ENCODE peak calls at places on chromosomes 5 and 9, in six cellular contexts. G is suprapubic skin, L is HepG2, O is ovary, T is K562, V is SK-N-SH. K is an unnamed sample.
A peak's percentile ranks its signal among the peaks of the same experiment; 100 is the strongest.

GRCh38 chr9:117247271-117247670 is 167.6 kb downstream of the ASTN2 start:
- DNase-seq in O (no peak), L (peak; percentile 2), T (no peak), V (peak; percentile 38), G (no peak), K (no peak)

GRCh38 chr5:168446987-168447386 is 39.3 kb upstream of the RARS1 start:
- DNase-seq in O (no peak), L (no peak), G (no peak), T (no peak), V (no peak), K (no peak)

GRCh38 chr5:75603421-75603820 is 7.8 kb upstream of the ANKDD1B start:
- DNase-seq in O (no peak), L (no peak), T (no peak), G (no peak), V (no peak), K (no peak)

GRCh38 chr5:109656829-109657228 is 32.9 kb upstream of the MAN2A1 start:
- DNase-seq in T (peak; percentile 36), O (no peak), L (no peak), V (no peak), G (no peak), K (peak; percentile 70)

GRCh38 chr5:171363846-171364245 is 23.8 kb upstream of the NPM1 start:
- DNase-seq in G (no peak), O (no peak), V (no peak), L (no peak), T (no peak), K (no peak)

GRCh38 chr9:115880221-115880620 is 273.4 kb upstream of the PAPPA start:
- DNase-seq in O (no peak), G (no peak), V (no peak), L (no peak), T (no peak), K (no peak)

GRCh38 chr5:100004969-100005368 is 530.2 kb upstream of the FAM174A start:
- DNase-seq in O (no peak), L (no peak), V (no peak), T (no peak), G (no peak), K (no peak)

GRCh38 chr5:132224721-132225120 is 2.9 kb downstream of the P4HA2 start:
- DNase-seq in T (no peak), G (peak; percentile 55), L (no peak), V (no peak), O (no peak), K (no peak)

GRCh38 chr5:108345541-108346171 is 36.2 kb downstream of the FBXL17 start:
- DNase-seq in L (peak; percentile 43), G (no peak), T (peak; percentile 9), O (no peak), V (peak; percentile 12), K (no peak)

GRCh38 chr9:131773911-131774379 is 34.1 kb upstream of the RAPGEF1 start:
- DNase-seq in T (peak; percentile 66), V (no peak), G (no peak), O (peak; percentile 42), L (peak; percentile 41), K (no peak)

GRCh38 chr9:70409280-70409679 is 5.2 kb downstream of the KLF9 start:
- DNase-seq in G (peak; percentile 38), T (no peak), V (no peak), O (no peak), L (no peak), K (no peak)

GRCh38 chr9:70408393-70409040 is 5.9 kb downstream of the KLF9 start:
- DNase-seq in L (no peak), T (no peak), V (no peak), G (peak; percentile 53), O (no peak), K (no peak)

GRCh38 chr9:70406446-70406862 is 8.0 kb downstream of the KLF9 start:
- DNase-seq in O (no peak), G (peak; percentile 48), T (no peak), L (no peak), V (no peak), K (no peak)

GRCh38 chr9:70405808-70406445 is 8.5 kb downstream of the KLF9 start:
- DNase-seq in L (no peak), G (no peak), O (no peak), V (no peak), T (no peak), K (no peak)

GRCh38 chr9:70407081-70407503 is 7.4 kb downstream of the KLF9 start:
- DNase-seq in L (no peak), T (no peak), G (no peak), V (no peak), O (no peak), K (no peak)
- H3K4me1 ChIP-seq in L (peaks cover 56% of the 10 kb centered on the region), T (peaks cover 8% of the 10 kb centered on the region), G (peaks cover 75% of the 10 kb centered on the region), V (peaks cover 37% of the 10 kb centered on the region), O (peaks cover 41% of the 10 kb centered on the region), K (peaks cover 58% of the 10 kb centered on the region)

DNA sequence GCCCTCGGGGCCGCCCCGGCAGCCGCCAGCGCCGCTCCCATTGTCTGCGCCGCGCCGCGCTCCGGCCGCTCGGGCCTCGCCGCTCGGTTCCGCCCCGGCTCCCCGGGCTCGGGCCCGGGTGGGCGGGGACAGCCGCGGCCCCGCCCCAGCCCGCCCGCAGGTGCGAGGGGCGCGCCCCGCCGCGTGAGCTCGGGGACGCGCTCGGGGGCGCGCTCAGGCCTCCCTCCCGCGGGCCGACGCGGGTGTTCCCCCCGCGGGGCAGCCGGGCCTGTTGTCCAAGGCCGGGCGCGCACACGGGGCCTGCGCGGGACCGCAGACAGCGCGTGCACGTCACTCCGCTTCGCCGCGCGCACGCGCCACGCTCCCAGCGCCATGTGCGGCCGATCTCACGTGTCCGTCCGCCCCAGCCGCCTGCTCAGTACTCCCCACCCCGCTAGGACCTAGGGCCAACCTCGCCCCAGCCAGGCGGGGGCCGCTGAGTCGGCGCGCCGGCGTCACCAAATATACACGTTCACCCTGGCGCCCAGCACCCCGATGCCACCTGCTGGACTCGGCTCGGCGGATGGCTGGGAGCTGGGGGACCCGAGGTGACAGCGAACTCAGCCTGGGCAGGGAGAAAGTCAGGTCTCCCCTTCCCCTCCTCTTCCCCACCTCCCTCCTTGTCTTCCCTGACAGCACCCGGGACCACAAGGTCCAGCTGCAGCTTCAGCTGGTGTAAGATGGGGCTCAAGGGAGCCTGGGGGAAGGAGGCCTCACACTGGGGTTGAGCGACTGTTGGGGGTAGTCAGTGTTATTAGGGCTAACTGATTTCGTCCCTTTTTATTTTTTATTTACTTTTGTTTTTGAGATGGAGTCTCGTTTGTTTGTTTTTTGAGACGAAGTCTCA is 14.3 kb downstream of the GBGT1 start:
- DNase-seq in V (peak; percentile 98), T (peak; percentile 98), L (peak; percentile 82), G (peak; percentile 93), O (peak; percentile 94), K (peak; percentile 80)
- TF ChIP-seq EP300 in V (no peak), T (no peak), L (no peak), G (no peak), O (no peak), K (peak; percentile 24)

GRCh38 chr9:127131871-127132270 is 9.4 kb upstream of the ANGPTL2 start:
- DNase-seq in O (peak; percentile 30), V (no peak), L (no peak), G (peak; percentile 62), T (no peak), K (no peak)
- H3K4me1 ChIP-seq in O (peaks cover 12% of the 10 kb centered on the region), V (peaks cover 14% of the 10 kb centered on the region), L (peaks cover 49% of the 10 kb centered on the region), G (peaks cover 65% of the 10 kb centered on the region), T (peaks cover 9% of the 10 kb centered on the region), K (peaks cover 75% of the 10 kb centered on the region)

GRCh38 chr5:57836331-57836730 is 353.7 kb upstream of the ACTBL2 start:
- DNase-seq in L (no peak), V (no peak), T (no peak), O (no peak), G (no peak), K (no peak)
- TF ChIP-seq EP300 in L (no peak), V (no peak), T (no peak), O (no peak), G (no peak), K (no peak)

GRCh38 chr5:124658867-124659557 is 87.4 kb downstream of the ZNF608 start:
- DNase-seq in T (peak; percentile 34), G (no peak), O (no peak), V (no peak), L (no peak), K (no peak)
- H3K4me1 ChIP-seq in T (peaks cover 13% of the 10 kb centered on the region), G (peaks cover 55% of the 10 kb centered on the region), O (peaks cover 18% of the 10 kb centered on the region), V (peaks cover 54% of the 10 kb centered on the region), L (peaks cover 98% of the 10 kb centered on the region), K (peaks cover 62% of the 10 kb centered on the region)

GRCh38 chr9:91905958-91906585 is 44.0 kb downstream of the ROR2 start:
- DNase-seq in T (peak; percentile 72), L (no peak), O (no peak), V (no peak), G (no peak), K (peak; percentile 10)

GRCh38 chr9:91908293-91908623 is 41.8 kb downstream of the ROR2 start:
- DNase-seq in O (no peak), L (no peak), T (no peak), G (no peak), V (no peak), K (no peak)

GRCh38 chr9:91905237-91905650 is 44.8 kb downstream of the ROR2 start:
- DNase-seq in G (no peak), O (no peak), L (no peak), T (no peak), V (no peak), K (no peak)

GRCh38 chr9:91908746-91909145 is 41.3 kb downstream of the ROR2 start:
- DNase-seq in L (no peak), T (no peak), G (no peak), V (no peak), O (no peak), K (no peak)

GRCh38 chr9:91907387-91908292 is 42.4 kb downstream of the ROR2 start:
- DNase-seq in G (no peak), V (no peak), O (no peak), T (peak; percentile 65), L (no peak), K (no peak)
- TF ChIP-seq EP300 in G (no peak), V (no peak), O (no peak), T (peak; percentile 15), L (no peak), K (no peak)